ENCODE peak calls at places on chromosome 21, in six cellular contexts. Q is K562, N is HCT116, L is SK-N-SH, S is HepG2, J is H1. E is an unnamed sample. For H4K20me1, the result is how much of the 10 kb centered on the place peaks cover.

GRCh38 chr21:43269461-43269860 is 100.7 kb downstream of the CRYAA start:
- DNase-seq in Q (peak), N (no peak), L (no peak), S (no peak), J (no peak), E (peak)

GRCh38 chr21:24375201-24375600 is 1232.1 kb downstream of the MRPL39 start:
- DNase-seq in Q (no peak), N (no peak), L (no peak), S (no peak), J (no peak), E (peak)

GRCh38 chr21:28235169-28235892 is 757.3 kb downstream of the LTN1 start:
- DNase-seq in Q (no peak), N (no peak), L (no peak), S (no peak), J (no peak), E (peak)

GRCh38 chr21:29721964-29722363 is 217.8 kb downstream of the GRIK1 start:
- DNase-seq in Q (no peak), N (no peak), L (no peak), S (no peak), J (no peak), E (no peak)

GRCh38 chr21:25513810-25514209 is 93.5 kb downstream of the MRPL39 start:
- DNase-seq in Q (no peak), N (no peak), L (no peak), S (no peak), J (no peak), E (no peak)

GRCh38 chr21:25901580-25901979 is 166.8 kb downstream of the GABPA start:
- DNase-seq in Q (no peak), N (no peak), L (no peak), S (no peak), J (no peak), E (no peak)

GRCh38 chr21:33036430-33037162 is 10.9 kb downstream of the OLIG2 start:
- DNase-seq in Q (no peak), N (no peak), L (no peak), S (no peak), J (no peak), E (no peak)

GRCh38 chr21:29208666-29209059 is 78.2 kb downstream of the MAP3K7CL start:
- DNase-seq in Q (no peak), N (no peak), L (no peak), S (no peak), J (no peak), E (no peak)

GRCh38 chr21:37700641-37701202 is 215.5 kb downstream of the KCNJ6 start:
- DNase-seq in Q (peak), N (peak), L (peak), S (peak), J (peak), E (peak)

GRCh38 chr21:9763807-9764206 is 757.6 kb upstream of the TPTE start:
- DNase-seq in Q (no peak), N (no peak), L (no peak), S (no peak), J (no peak), E (no peak)

GRCh38 chr21:26717146-26717739 is 128.0 kb downstream of the ADAMTS1 start:
- DNase-seq in Q (peak), N (no peak), L (peak), S (no peak), J (no peak), E (peak)

GRCh38 chr21:15751561-15751960 is 21.8 kb downstream of the USP25 start:
- DNase-seq in Q (no peak), N (no peak), L (no peak), S (no peak), J (no peak), E (no peak)

GRCh38 chr21:37005548-37006242 is 807 bp upstream of the RIPPLY3 start:
- DNase-seq in Q (no peak), N (no peak), L (no peak), S (no peak), J (no peak), E (peak)

GRCh38 chr21:26116456-26117011 is 54.0 kb downstream of the APP start:
- DNase-seq in Q (no peak), N (no peak), L (peak), S (peak), J (no peak), E (peak)

GRCh38 chr21:37365657-37366487 is 701 bp upstream of the DYRK1A start:
- DNase-seq in Q (peak), N (no peak), L (no peak), S (peak), J (no peak), E (peak)

GRCh38 chr21:21412096-21412495 is 413.9 kb downstream of the NCAM2 start:
- DNase-seq in Q (no peak), N (no peak), L (no peak), S (no peak), J (no peak), E (no peak)

GRCh38 chr21:25670726-25671125 is 31.7 kb downstream of the JAM2 start:
- DNase-seq in Q (no peak), N (no peak), L (no peak), S (no peak), J (no peak), E (no peak)

DNA sequence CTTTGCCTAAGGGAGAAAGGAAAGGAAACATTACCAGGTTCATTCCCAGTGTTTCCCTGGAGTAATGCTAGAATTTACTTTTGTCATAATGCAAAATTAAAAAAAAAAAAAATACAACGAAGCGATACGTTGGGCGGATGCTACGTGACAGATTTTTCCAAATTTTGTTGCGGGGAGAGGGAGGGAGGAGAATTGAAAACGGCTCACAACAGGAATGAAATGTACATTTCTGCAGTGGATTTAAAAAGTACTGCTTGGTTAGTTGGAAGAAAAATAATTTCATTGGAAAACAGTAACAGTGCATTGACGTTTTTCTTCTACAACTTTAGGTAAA is 157.5 kb downstream of the RUNX1 start:
- DNase-seq in Q (no peak), N (no peak), L (no peak), S (no peak), J (no peak), E (no peak)
- H3K4me3 ChIP-seq in Q (no peak), N (no peak), L (peak), S (no peak), J (peak), E (peak)

GRCh38 chr21:46318464-46318845 is 5.2 kb downstream of the C21orf58 start:
- DNase-seq in Q (no peak), N (no peak), L (no peak), S (no peak), J (no peak), E (no peak)

GRCh38 chr21:46317710-46318463 is 5.8 kb downstream of the C21orf58 start:
- DNase-seq in Q (no peak), N (no peak), L (no peak), S (no peak), J (no peak), E (peak)

GRCh38 chr21:46319192-46319591 is 4.5 kb downstream of the C21orf58 start:
- DNase-seq in Q (no peak), N (no peak), L (no peak), S (no peak), J (no peak), E (no peak)

GRCh38 chr21:46314441-46315020 is 9.1 kb downstream of the C21orf58 start:
- DNase-seq in Q (no peak), N (no peak), L (no peak), S (no peak), J (no peak), E (peak)

DNA sequence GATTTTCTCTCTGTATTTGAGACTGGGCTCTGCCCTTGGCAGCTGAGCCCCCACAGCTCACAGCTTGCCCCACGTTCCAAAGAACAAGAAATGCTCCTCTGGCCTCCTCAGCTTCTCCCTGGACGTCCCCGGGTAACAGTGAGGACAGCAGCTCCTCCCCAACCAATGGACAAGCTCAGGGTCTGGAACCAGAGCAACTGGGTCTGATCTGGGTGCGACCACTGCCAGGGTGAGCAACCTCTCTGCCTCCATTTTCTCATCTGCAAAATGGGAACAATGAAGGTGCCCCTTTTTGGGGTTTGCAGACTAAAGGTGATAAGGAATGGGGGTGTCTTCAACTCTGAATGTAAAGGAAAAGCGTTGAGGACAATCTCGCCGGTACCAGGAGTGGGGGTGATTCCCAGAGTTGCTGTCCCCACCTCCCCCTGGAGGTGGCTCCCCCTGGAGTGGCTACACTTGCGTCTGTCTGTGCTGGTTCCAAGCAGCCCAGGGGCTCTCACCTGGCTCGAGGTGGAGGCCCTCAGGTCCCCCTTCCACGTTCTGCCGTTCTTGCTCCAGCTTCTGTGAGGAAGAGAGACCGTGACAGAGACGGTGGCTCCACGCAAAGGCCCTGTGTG is 6.9 kb downstream of the C21orf58 start:
- DNase-seq in Q (no peak), N (no peak), L (no peak), S (no peak), J (no peak), E (no peak)
- H4K20me1 ChIP-seq in Q (under half), N (under half), L (under half), S (under half), J (under half), E (under half)

GRCh38 chr21:34128124-34128523 is 54.7 kb downstream of the MRPS6 start:
- DNase-seq in Q (no peak), N (no peak), L (no peak), S (no peak), J (no peak), E (no peak)
- TF ChIP-seq POLR2AphosphoS5 in Q (no peak), N (no peak), L (no peak), S (no peak), J (no peak), E (no peak)

GRCh38 chr21:38925923-38926322 is 120.2 kb downstream of the ETS2 start:
- DNase-seq in Q (no peak), N (no peak), L (no peak), S (no peak), J (no peak), E (no peak)
- H3K4me3 ChIP-seq in Q (no peak), N (peak), L (no peak), S (no peak), J (no peak), E (no peak)

GRCh38 chr21:42257091-42257760 is 38.3 kb downstream of the ABCG1 start:
- DNase-seq in Q (no peak), N (no peak), L (no peak), S (no peak), J (no peak), E (no peak)

GRCh38 chr21:42255038-42255601 is 36.2 kb downstream of the ABCG1 start:
- DNase-seq in Q (no peak), N (no peak), L (no peak), S (no peak), J (no peak), E (no peak)

GRCh38 chr21:42255825-42256224 is 36.9 kb downstream of the ABCG1 start:
- DNase-seq in Q (no peak), N (no peak), L (no peak), S (no peak), J (no peak), E (no peak)

GRCh38 chr21:42254631-42255030 is 35.7 kb downstream of the ABCG1 start:
- DNase-seq in Q (no peak), N (no peak), L (no peak), S (no peak), J (no peak), E (no peak)

DNA sequence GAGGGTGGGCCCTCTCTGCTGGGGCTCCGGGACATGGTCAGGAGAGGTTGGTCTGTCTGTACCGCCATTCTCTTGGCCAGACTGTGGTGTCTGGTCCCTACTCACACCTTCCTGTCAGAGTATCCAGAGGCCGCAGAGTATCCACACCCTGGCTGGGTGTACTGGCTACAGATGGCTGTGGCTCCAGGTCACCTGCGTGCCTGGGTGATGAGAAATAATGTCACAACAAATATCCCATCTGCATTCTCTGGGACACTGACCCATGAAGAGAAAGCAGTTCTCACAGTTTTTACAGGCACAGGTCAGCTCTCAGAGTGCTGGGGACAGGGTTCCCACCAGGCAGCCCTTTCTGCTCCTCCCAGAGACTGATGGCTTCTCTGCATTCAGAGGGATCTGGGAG is 37.4 kb downstream of the ABCG1 start:
- DNase-seq in Q (no peak), N (no peak), L (no peak), S (no peak), J (no peak), E (no peak)
- H4K20me1 ChIP-seq in Q (under half), N (under half), L (under half), S (under half), J (under half), E (under half)

GRCh38 chr21:46550511-46550941 is 54.4 kb downstream of the S100B start:
- DNase-seq in Q (no peak), N (no peak), L (no peak), S (no peak), J (no peak), E (no peak)

GRCh38 chr21:46552274-46552673 is 52.6 kb downstream of the S100B start:
- DNase-seq in Q (no peak), N (no peak), L (no peak), S (no peak), J (no peak), E (no peak)

GRCh38 chr21:46549650-46550049 is 55.2 kb downstream of the S100B start:
- DNase-seq in Q (no peak), N (no peak), L (no peak), S (no peak), J (no peak), E (no peak)

GRCh38 chr21:46552865-46553379 is 52.0 kb downstream of the S100B start:
- DNase-seq in Q (no peak), N (no peak), L (no peak), S (no peak), J (no peak), E (no peak)

DNA sequence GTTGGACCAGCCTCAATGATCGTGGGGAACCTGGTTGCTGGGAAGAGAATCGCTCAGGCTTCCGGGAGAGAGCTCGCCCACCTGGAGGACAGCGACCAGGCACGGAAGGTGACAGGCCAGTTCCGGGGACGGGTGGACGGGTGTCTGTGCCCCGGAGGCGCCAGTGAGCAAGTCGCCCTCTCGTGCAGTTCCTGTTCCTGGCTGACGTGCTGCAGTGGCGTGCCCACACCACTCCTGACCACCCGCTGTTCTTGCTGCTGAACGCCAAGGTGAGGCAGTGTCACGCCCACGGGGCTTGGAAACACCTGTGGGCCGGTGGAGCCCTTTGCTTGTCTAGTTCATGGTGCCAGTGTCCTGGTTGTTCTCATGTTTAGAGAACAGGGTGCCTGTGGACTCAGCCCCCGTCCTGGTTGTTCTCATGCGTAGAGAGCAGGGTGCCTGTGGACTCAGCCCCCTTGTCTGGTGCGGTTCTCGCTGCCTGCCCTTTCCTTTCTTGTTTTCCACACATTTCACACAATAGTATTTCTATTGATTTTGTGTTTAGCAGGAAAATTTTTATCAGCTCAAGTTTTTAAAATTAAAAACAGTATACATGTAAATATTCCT is 53.1 kb downstream of the S100B start:
- DNase-seq in Q (no peak), N (no peak), L (no peak), S (no peak), J (no peak), E (peak)
- TF ChIP-seq POLR2AphosphoS5 in Q (no peak), N (no peak), L (no peak), S (no peak), J (no peak), E (no peak)

GRCh38 chr21:45404726-45405270 is at the start of gene COL18A1:
- DNase-seq in Q (peak), N (no peak), L (peak), S (no peak), J (no peak), E (peak)

GRCh38 chr21:45405819-45406762 is 1.1 kb downstream of the COL18A1 start:
- DNase-seq in Q (no peak), N (no peak), L (peak), S (peak), J (no peak), E (peak)

GRCh38 chr21:45406801-45407628 is 2.0 kb downstream of the COL18A1 start:
- DNase-seq in Q (no peak), N (no peak), L (no peak), S (peak), J (peak), E (peak)

GRCh38 chr21:45403825-45404725 is 890 bp upstream of the COL18A1 start:
- DNase-seq in Q (no peak), N (no peak), L (no peak), S (no peak), J (peak), E (peak)

DNA sequence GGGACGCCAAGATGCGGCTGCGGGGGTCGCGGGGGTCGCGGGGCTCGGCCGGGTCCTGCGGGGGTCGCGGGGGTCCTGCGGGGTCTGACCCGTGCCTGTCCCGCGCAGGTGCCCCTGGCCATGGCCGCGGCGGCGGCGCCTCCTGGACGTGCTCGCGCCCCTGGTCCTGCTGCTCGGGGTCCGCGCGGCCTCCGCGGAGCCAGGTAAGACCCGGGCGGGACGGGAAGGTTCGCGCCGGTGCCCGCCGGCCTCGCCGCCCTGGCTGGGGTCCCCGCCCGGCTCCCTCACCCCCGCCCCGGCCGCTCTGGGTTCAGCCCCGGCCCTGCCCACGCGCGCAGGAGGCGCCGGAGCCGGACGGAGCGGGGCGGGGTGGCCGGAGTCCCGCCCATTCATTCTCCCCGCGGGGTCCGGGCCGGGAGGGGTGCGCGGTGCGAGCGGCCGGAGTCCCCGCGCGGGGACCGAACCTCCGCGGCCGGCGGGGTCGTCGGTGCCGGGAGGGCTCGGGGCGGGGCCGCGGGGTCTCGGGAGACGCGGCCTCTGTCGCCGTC is 380 bp downstream of the COL18A1 start:
- DNase-seq in Q (peak), N (no peak), L (peak), S (no peak), J (no peak), E (no peak)
- H3K4me3 ChIP-seq in Q (peak), N (peak), L (peak), S (peak), J (peak), E (peak)

GRCh38 chr21:46001821-46002681 is 20.5 kb downstream of the COL6A1 start:
- DNase-seq in Q (no peak), N (no peak), L (peak), S (no peak), J (no peak), E (no peak)
- H4K20me1 ChIP-seq in Q (under half), N (under half), L (under half), S (under half), J (under half), E (under half)

DNA sequence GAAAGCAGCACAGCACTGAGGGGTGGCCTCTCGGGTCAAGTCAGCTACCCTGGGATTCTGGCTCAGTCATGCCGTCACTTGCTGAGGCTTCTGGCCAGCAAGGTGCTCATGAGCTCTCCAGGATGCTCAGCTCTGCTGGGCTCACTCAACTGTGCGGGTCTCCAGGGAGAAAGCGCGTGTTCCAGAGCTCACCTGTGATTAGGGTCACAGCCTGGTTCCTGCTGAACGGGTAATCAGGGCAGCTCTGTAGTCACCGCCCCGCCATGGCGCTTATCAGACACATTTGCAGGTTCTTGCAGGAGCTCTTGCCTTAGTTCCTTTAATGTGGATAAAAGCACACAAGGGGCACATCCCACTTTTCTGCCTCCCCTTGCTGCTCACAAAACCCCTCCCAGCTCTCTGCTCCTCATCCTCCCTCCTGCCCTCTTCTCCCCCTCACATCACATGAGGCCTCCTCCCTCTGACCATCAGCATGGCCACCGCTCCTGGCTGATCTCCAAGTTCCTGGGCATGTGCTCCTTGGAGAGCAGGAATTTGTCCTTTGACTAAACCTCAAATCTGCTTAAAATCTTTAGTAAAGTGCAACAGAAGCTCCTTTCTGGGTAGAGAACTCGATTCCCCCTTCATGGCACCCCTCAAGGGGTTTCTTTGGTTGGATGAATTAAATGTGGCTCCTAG is 2.0 kb downstream of the PCP4 start:
- DNase-seq in Q (no peak), N (no peak), L (no peak), S (no peak), J (no peak), E (no peak)
- TF ChIP-seq POLR2AphosphoS5 in Q (no peak), N (no peak), L (no peak), S (no peak), J (no peak), E (no peak)

E was measured in GM23338.